ENCODE peak calls at places on chromosomes 6 and 20, in nine cellular contexts. Q, Z, J, S, F, C, W, A and V are unnamed samples.

GRCh38 chr6:156655267-156655918 is 121.8 kb upstream of the ARID1B start:
- DNase-seq in F (no peak), Z (no peak), W (no peak), A (no peak), J (no peak), Q (no peak), S (no peak), C (no peak), V (no peak)

GRCh38 chr20:4780245-4780644 is 58.5 kb downstream of the PRND start:
- DNase-seq in S (no peak), Z (no peak), A (no peak), F (no peak), Q (no peak), W (no peak), C (no peak), J (no peak), V (no peak)

GRCh38 chr20:1861347-1861987 is 33.7 kb upstream of the SIRPA start:
- DNase-seq in A (no peak), J (no peak), F (no peak), S (no peak), W (peak), C (peak), Z (no peak), Q (no peak), V (no peak)

GRCh38 chr20:62309198-62309944 is 6.6 kb downstream of the ADRM1 start:
- DNase-seq in Q (no peak), J (no peak), C (no peak), S (no peak), W (no peak), Z (no peak), F (no peak), A (no peak), V (no peak)

GRCh38 chr6:26087284-26088115 is at the start of gene HFE:
- DNase-seq in Z (no peak), Q (peak), J (peak), C (peak), S (peak), F (peak), A (peak), W (peak), V (peak)

GRCh38 chr6:134177753-134178229 is 125.4 kb upstream of the SLC2A12 start:
- DNase-seq in C (no peak), S (no peak), J (no peak), W (peak), F (no peak), A (no peak), Z (no peak), Q (peak), V (no peak)

GRCh38 chr6:25027221-25027916 is 91.6 kb upstream of the RIPOR2 start:
- DNase-seq in J (peak), C (no peak), W (no peak), A (no peak), F (peak), Q (no peak), Z (peak), S (peak), V (peak)

GRCh38 chr6:140138311-140138994 is 764.0 kb upstream of the CITED2 start:
- DNase-seq in F (no peak), A (no peak), S (no peak), J (no peak), Q (no peak), C (no peak), Z (no peak), W (peak), V (no peak)

GRCh38 chr6:21914121-21914973 is 320.8 kb downstream of the SOX4 start:
- DNase-seq in Z (peak), J (peak), S (peak), F (peak), W (peak), A (peak), C (no peak), Q (peak), V (no peak)

GRCh38 chr6:149064026-149065017 is 253.2 kb upstream of the TAB2 start:
- DNase-seq in C (no peak), A (no peak), F (no peak), Z (no peak), W (no peak), S (no peak), J (no peak), Q (peak), V (no peak)

GRCh38 chr20:3402453-3402852 is 5.0 kb downstream of the DNAAF9 start:
- DNase-seq in A (no peak), F (no peak), Z (no peak), J (no peak), S (no peak), C (no peak), W (no peak), Q (no peak), V (no peak)